ENCODE peak calls at places on chromosomes 16 and 17, in nine cellular contexts. N is left cardiac atrium; H is left ventricle myocardium inferior; B is GM23338; V is H7; G is amniotic epithelial cell; J is stimulated activated CD4-positive, alpha-beta T cell treated with anti-CD3 and anti-CD28 coated beads, Interleukin-15, amount 100 ng/mL, for 48 hours; Z is cardiac fibroblast; F is frontal cortex. X is an unnamed sample.

GRCh38 chr17:78568494-78569115 is 8.6 kb downstream of the DNAH17 start:
- DNase-seq in N (no peak), H (no peak), B (no peak), V (no peak), G (peak), J (no peak), Z (peak), F (no peak), X (no peak)

GRCh38 chr17:45013021-45013997 is 38.1 kb downstream of the DCAKD start:
- DNase-seq in N (peak), H (peak), B (peak), V (peak), G (no peak), J (no peak), Z (no peak), F (no peak), X (no peak)

GRCh38 chr17:50133769-50134099 is 3.8 kb upstream of the SAMD14 start:
- DNase-seq in N (no peak), H (no peak), B (peak), V (peak), G (no peak), J (no peak), Z (no peak), F (no peak), X (no peak)

GRCh38 chr16:28531777-28532744 is 6.7 kb downstream of the NUPR1 start:
- DNase-seq in N (peak), H (peak), B (peak), V (peak), G (no peak), J (no peak), Z (no peak), F (no peak), X (peak)

GRCh38 chr16:19252904-19253303 is 32.6 kb upstream of the CLEC19A start:
- DNase-seq in N (no peak), H (no peak), B (no peak), V (no peak), G (no peak), J (no peak), Z (no peak), F (no peak), X (no peak)

GRCh38 chr17:2755941-2756724 is 6.7 kb upstream of the CCDC92B start:
- DNase-seq in N (no peak), H (no peak), B (peak), V (peak), G (no peak), J (no peak), Z (no peak), F (no peak), X (no peak)

GRCh38 chr16:66695935-66696668 is 441 bp downstream of the CMTM4 start:
- DNase-seq in N (no peak), H (no peak), B (peak), V (peak), G (no peak), J (peak), Z (no peak), F (no peak), X (peak)

GRCh38 chr16:27950488-27950887 is 113.0 kb downstream of the GSG1L start:
- DNase-seq in N (no peak), H (no peak), B (no peak), V (no peak), G (no peak), J (no peak), Z (no peak), F (no peak), X (no peak)

GRCh38 chr17:2885751-2886150 is 89.5 kb downstream of the RAP1GAP2 start:
- DNase-seq in N (no peak), H (no peak), B (no peak), V (peak), G (no peak), J (no peak), Z (no peak), F (no peak), X (no peak)

GRCh38 chr17:65531508-65532431 is 29.7 kb downstream of the AXIN2 start:
- DNase-seq in N (peak), H (peak), B (peak), V (peak), G (peak), J (no peak), Z (peak), F (no peak), X (no peak)

X was measured in sciatic nerve.